ENCODE peak calls at places on chromosomes 5 and 9, in seven cellular contexts. Y is Ammon's horn; I is anterior cingulate cortex; R is stimulated activated naive CD8-positive, alpha-beta T cell treated with anti-CD3 and anti-CD28 coated beads, Interleukin-15, amount 100 ng/mL, for 72 hours; U is CD4-positive, alpha-beta T cell; V is T-helper 2 cell; J is cardiac muscle cell. P is an unnamed sample.
A peak's percentile ranks its signal among the peaks of the same experiment; 100 is the strongest.

GRCh38 chr5:170265527-170265926 is 32.0 kb downstream of the LCP2 start:
- DNase-seq in Y (peak; percentile 93), I (peak; percentile 82), R (no peak), U (no peak), V (no peak), J (no peak), P (no peak)

GRCh38 chr9:90965141-90965910 is 163.7 kb downstream of the SYK start:
- DNase-seq in Y (no peak), I (peak; percentile 6), R (no peak), U (no peak), V (no peak), J (no peak), P (peak; percentile 47)

GRCh38 chr5:157265714-157266285 is at the start of gene CYFIP2:
- DNase-seq in Y (peak; percentile 75), I (peak; percentile 50), R (peak; percentile 80), U (peak; percentile 84), V (peak; percentile 83), J (peak; percentile 84), P (no peak)

GRCh38 chr5:115374057-115374775 is 77.8 kb upstream of the CCDC112 start:
- DNase-seq in Y (no peak), I (no peak), R (no peak), U (no peak), V (no peak), J (no peak), P (no peak)

GRCh38 chr5:101782352-101783087 is 513.6 kb downstream of the SLCO4C1 start:
- DNase-seq in Y (no peak), I (no peak), R (no peak), U (no peak), V (no peak), J (no peak), P (no peak)

GRCh38 chr5:82046268-82046621 is 74.4 kb downstream of the ATG10 start:
- DNase-seq in Y (no peak), I (no peak), R (no peak), U (no peak), V (no peak), J (no peak), P (no peak)

GRCh38 chr5:158373623-158374375 is 514.9 kb upstream of the CLINT1 start:
- DNase-seq in Y (no peak), I (no peak), R (no peak), U (no peak), V (no peak), J (no peak), P (no peak)

GRCh38 chr5:165076686-165077085 is 1571.3 kb downstream of the MAT2B start:
- DNase-seq in Y (no peak), I (no peak), R (no peak), U (no peak), V (no peak), J (no peak), P (no peak)

GRCh38 chr9:127561491-127562270 is 50.4 kb upstream of the STXBP1 start:
- DNase-seq in Y (no peak), I (no peak), R (no peak), U (no peak), V (no peak), J (no peak), P (peak; percentile 97)

GRCh38 chr5:74589204-74590056 is 51.1 kb downstream of the ENC1 start:
- DNase-seq in Y (no peak), I (no peak), R (no peak), U (no peak), V (no peak), J (no peak), P (no peak)

GRCh38 chr9:37398464-37399025 is 24.0 kb upstream of the GRHPR start:
- DNase-seq in Y (no peak), I (no peak), R (no peak), U (no peak), V (no peak), J (no peak), P (no peak)

GRCh38 chr5:123371575-123372179 is 51.5 kb downstream of the CEP120 start:
- DNase-seq in Y (peak; percentile 16), I (no peak), R (no peak), U (peak; percentile 11), V (peak; percentile 9), J (peak; percentile 59), P (no peak)

GRCh38 chr9:128627127-128627715 is 29.4 kb downstream of the DYNC2I2 start:
- DNase-seq in Y (peak; percentile 56), I (peak; percentile 78), R (no peak), U (no peak), V (no peak), J (no peak), P (no peak)

GRCh38 chr5:88045931-88046461 is 222.6 kb downstream of the TMEM161B start:
- DNase-seq in Y (peak; percentile 80), I (peak; percentile 61), R (no peak), U (no peak), V (no peak), J (no peak), P (no peak)

GRCh38 chr5:150658699-150659265 is 2.3 kb upstream of the MYOZ3 start:
- DNase-seq in Y (no peak), I (no peak), R (no peak), U (no peak), V (no peak), J (peak; percentile 59), P (no peak)

GRCh38 chr5:163758283-163758711 is 252.9 kb downstream of the MAT2B start:
- DNase-seq in Y (no peak), I (no peak), R (no peak), U (no peak), V (no peak), J (no peak), P (no peak)

GRCh38 chr9:132125944-132126720 is 35.7 kb upstream of the NTNG2 start:
- DNase-seq in Y (no peak), I (no peak), R (peak; percentile 10), U (no peak), V (no peak), J (no peak), P (no peak)

GRCh38 chr5:33075731-33076130 is 364.6 kb downstream of the NPR3 start:
- DNase-seq in Y (no peak), I (no peak), R (no peak), U (no peak), V (no peak), J (no peak), P (no peak)

GRCh38 chr9:26802921-26803320 is 89.7 kb downstream of the CAAP1 start:
- DNase-seq in Y (no peak), I (no peak), R (no peak), U (no peak), V (no peak), J (no peak), P (no peak)

GRCh38 chr5:57750282-57750681 is 267.7 kb upstream of the ACTBL2 start:
- DNase-seq in Y (no peak), I (no peak), R (no peak), U (no peak), V (no peak), J (no peak), P (no peak)

GRCh38 chr9:114424126-114424525 is 36.3 kb upstream of the AKNA start:
- DNase-seq in Y (no peak), I (no peak), R (no peak), U (no peak), V (no peak), J (no peak), P (no peak)

GRCh38 chr9:22052376-22052945 is 43.4 kb upstream of the CDKN2B start:
- DNase-seq in Y (peak; percentile 58), I (no peak), R (peak; percentile 52), U (no peak), V (no peak), J (no peak), P (peak; percentile 91)

GRCh38 chr5:167765341-167765740 is 526.1 kb upstream of the WWC1 start:
- DNase-seq in Y (no peak), I (no peak), R (no peak), U (no peak), V (no peak), J (no peak), P (no peak)

GRCh38 chr5:136023935-136024645 is 4.7 kb upstream of the TGFBI start:
- DNase-seq in Y (peak; percentile 37), I (peak; percentile 47), R (no peak), U (no peak), V (no peak), J (no peak), P (no peak)

GRCh38 chr5:42655982-42656660 is 100.5 kb upstream of the CCDC152 start:
- DNase-seq in Y (no peak), I (no peak), R (no peak), U (no peak), V (no peak), J (peak; percentile 36), P (no peak)

GRCh38 chr9:33139421-33140228 is 27.5 kb downstream of the B4GALT1 start:
- DNase-seq in Y (peak; percentile 46), I (no peak), R (no peak), U (no peak), V (no peak), J (peak; percentile 40), P (peak; percentile 100)

GRCh38 chr5:125317546-125317995 is 571.1 kb upstream of the ZNF608 start:
- DNase-seq in Y (peak; percentile 16), I (no peak), R (no peak), U (no peak), V (no peak), J (no peak), P (no peak)

GRCh38 chr9:108056805-108057386 is 567.3 kb upstream of the KLF4 start:
- DNase-seq in Y (no peak), I (no peak), R (no peak), U (no peak), V (no peak), J (no peak), P (no peak)

GRCh38 chr5:132467292-132467984 is 23.1 kb downstream of the IRF1 start:
- DNase-seq in Y (peak; percentile 43), I (no peak), R (no peak), U (no peak), V (no peak), J (no peak), P (no peak)

P was measured in smooth muscle cell of the brain vasculature.